ENCODE peak calls at places on chromosomes 12 and 14, in ten cellular contexts. N is T47D, V is left colon, D is adrenal gland, L is brain microvascular endothelial cell, R is A549, U is tibial artery, I is astrocyte of the spinal cord, O is activated gamma-delta T cell treated with Interleukin-2 at 50 U/mL for 16 hours, A is NCI-H2081. Z is an unnamed sample.

GRCh38 chr12:94644622-94645021 is 5.7 kb downstream of the TMCC3 start:
- DNase-seq in N (no peak), V (no peak), D (peak), L (peak), R (no peak), U (no peak), I (peak), O (no peak), A (no peak), Z (no peak)

GRCh38 chr12:63064080-63064479 is 86.9 kb downstream of the AVPR1A start:
- DNase-seq in N (no peak), V (no peak), D (no peak), L (peak), R (no peak), U (no peak), I (peak), O (no peak), A (no peak), Z (no peak)

GRCh38 chr12:124740691-124741137 is 123.0 kb downstream of the SCARB1 start:
- DNase-seq in N (no peak), V (no peak), D (peak), L (no peak), R (peak), U (peak), I (no peak), O (no peak), A (no peak), Z (no peak)

GRCh38 chr14:41154143-41154807 is 452.4 kb upstream of the LRFN5 start:
- DNase-seq in N (no peak), V (no peak), D (no peak), L (no peak), R (no peak), U (no peak), I (no peak), O (no peak), A (no peak), Z (no peak)

GRCh38 chr12:107418976-107419375 is 266.6 kb upstream of the PWP1 start:
- DNase-seq in N (no peak), V (no peak), D (no peak), L (no peak), R (no peak), U (no peak), I (no peak), O (no peak), A (no peak), Z (peak)

GRCh38 chr12:6082613-6083012 is 41.9 kb downstream of the VWF start:
- DNase-seq in N (no peak), V (no peak), D (no peak), L (no peak), R (no peak), U (peak), I (no peak), O (no peak), A (no peak), Z (no peak)

GRCh38 chr12:13537623-13538022 is 341.1 kb downstream of the EMP1 start:
- DNase-seq in N (no peak), V (no peak), D (no peak), L (no peak), R (no peak), U (no peak), I (no peak), O (no peak), A (no peak), Z (no peak)

GRCh38 chr14:71776463-71777359 is 155.5 kb upstream of the RGS6 start:
- DNase-seq in N (no peak), V (no peak), D (no peak), L (no peak), R (no peak), U (no peak), I (peak), O (no peak), A (no peak), Z (no peak)

GRCh38 chr12:5000204-5000603 is 43.5 kb upstream of the KCNA5 start:
- DNase-seq in N (no peak), V (no peak), D (no peak), L (no peak), R (peak), U (no peak), I (no peak), O (no peak), A (no peak), Z (no peak)

GRCh38 chr12:57898308-57898970 is 42.9 kb upstream of the ATP23 start:
- DNase-seq in N (no peak), V (no peak), D (no peak), L (no peak), R (no peak), U (no peak), I (peak), O (no peak), A (no peak), Z (peak)

GRCh38 chr14:83071888-83072501 is 1538.3 kb upstream of the SEL1L start:
- DNase-seq in N (peak), V (no peak), D (no peak), L (no peak), R (peak), U (no peak), I (no peak), O (no peak), A (peak), Z (peak)

GRCh38 chr12:50638482-50638880 is 125.4 kb upstream of the ATF1 start:
- DNase-seq in N (no peak), V (no peak), D (no peak), L (no peak), R (no peak), U (no peak), I (no peak), O (no peak), A (no peak), Z (no peak)

GRCh38 chr12:123077298-123078113 is 73.4 kb downstream of the PITPNM2 start:
- DNase-seq in N (no peak), V (no peak), D (no peak), L (no peak), R (no peak), U (no peak), I (no peak), O (no peak), A (no peak), Z (no peak)

GRCh38 chr12:85658236-85658635 is 178.0 kb downstream of the RASSF9 start:
- DNase-seq in N (no peak), V (no peak), D (no peak), L (no peak), R (no peak), U (no peak), I (no peak), O (no peak), A (no peak), Z (no peak)

GRCh38 chr12:84502180-84502857 is 410.3 kb downstream of the SLC6A15 start:
- DNase-seq in N (no peak), V (no peak), D (no peak), L (no peak), R (no peak), U (no peak), I (no peak), O (no peak), A (no peak), Z (no peak)

GRCh38 chr14:67045440-67045839 is 143.8 kb upstream of the GARIN2 start:
- DNase-seq in N (no peak), V (no peak), D (no peak), L (no peak), R (no peak), U (no peak), I (no peak), O (no peak), A (no peak), Z (no peak)

GRCh38 chr12:80230068-80230467 is 130.7 kb downstream of the OTOGL start:
- DNase-seq in N (no peak), V (no peak), D (no peak), L (peak), R (no peak), U (no peak), I (peak), O (no peak), A (no peak), Z (peak)

GRCh38 chr14:103393687-103394626 is 8.7 kb downstream of the MARK3 start:
- DNase-seq in N (no peak), V (no peak), D (peak), L (no peak), R (peak), U (no peak), I (peak), O (no peak), A (no peak), Z (no peak)

GRCh38 chr12:11133162-11133561 is 1.3 kb downstream of the TAS2R30 start:
- DNase-seq in N (no peak), V (no peak), D (no peak), L (no peak), R (no peak), U (no peak), I (no peak), O (no peak), A (no peak), Z (no peak)

GRCh38 chr14:100524233-100524932 is 62.8 kb downstream of the BEGAIN start:
- DNase-seq in N (no peak), V (no peak), D (no peak), L (no peak), R (no peak), U (no peak), I (no peak), O (no peak), A (no peak), Z (no peak)

GRCh38 chr12:18576104-18576622 is 161.6 kb downstream of the PLCZ1 start:
- DNase-seq in N (no peak), V (no peak), D (no peak), L (no peak), R (no peak), U (no peak), I (peak), O (no peak), A (no peak), Z (no peak)

GRCh38 chr12:81797100-81797499 is 38.0 kb upstream of the PPFIA2 start:
- DNase-seq in N (no peak), V (no peak), D (no peak), L (no peak), R (peak), U (no peak), I (peak), O (no peak), A (peak), Z (no peak)

GRCh38 chr14:24323341-24323740 is 11.5 kb downstream of the ADCY4 start:
- DNase-seq in N (no peak), V (no peak), D (no peak), L (no peak), R (no peak), U (no peak), I (no peak), O (no peak), A (no peak), Z (no peak)